ENCODE peak calls at places on chromosomes 4 and X, in four cellular contexts. R is T-helper 9 cell; X is HEK293T; Y is activated CD4-positive, alpha-beta T cell treated with anti-CD3 and anti-CD28 coated beads, Interleukin-2, amount 10 ng/mL, durations not matched to agents 7 days and 5 days. N is an unnamed sample.

GRCh38 chr4:1150875-1151274 is 21.5 kb downstream of the SPON2 start:
- DNase-seq in R (no peak), X (no peak), Y (no peak), N (no peak)

GRCh38 chrX:71992711-71993110 is 82.1 kb downstream of the NHSL2 start:
- DNase-seq in X (no peak), R (peak; percentile 36), Y (peak; percentile 50), N (peak; percentile 4)

GRCh38 chr4:71460368-71460767 is 121.5 kb downstream of the SLC4A4 start:
- DNase-seq in X (peak; percentile 13), Y (no peak), R (no peak), N (no peak)

GRCh38 chr4:169062861-169063197 is 52.8 kb upstream of the CBR4 start:
- DNase-seq in X (no peak), R (no peak), Y (no peak), N (no peak)

GRCh38 chr4:67580577-67580976 is 22.1 kb downstream of the STAP1 start:
- DNase-seq in R (no peak), Y (no peak), X (no peak), N (no peak)

GRCh38 chr4:132071815-132072214 is 1077.3 kb upstream of the PCDH10 start:
- DNase-seq in X (no peak), R (no peak), Y (no peak), N (no peak)

GRCh38 chr4:41294445-41295062 is 37.8 kb downstream of the UCHL1 start:
- DNase-seq in R (no peak), X (no peak), Y (no peak), N (peak; percentile 29)

GRCh38 chr4:141569141-141569540 is 67.2 kb upstream of the IL15 start:
- DNase-seq in X (no peak), Y (no peak), R (no peak), N (no peak)

GRCh38 chrX:3516051-3516541 is 169.6 kb upstream of the MXRA5 start:
- DNase-seq in X (no peak), R (no peak), Y (no peak), N (no peak)

GRCh38 chrX:32289356-32289755 is 922.0 kb downstream of the DMD start:
- DNase-seq in Y (no peak), X (no peak), R (no peak), N (no peak)

GRCh38 chr4:148447672-148448071 is 5.5 kb upstream of the NR3C2 start:
- DNase-seq in R (peak; percentile 23), Y (no peak), X (no peak), N (no peak)

GRCh38 chrX:63664083-63664482 is 120.9 kb downstream of the ARHGEF9 start:
- DNase-seq in X (no peak), Y (no peak), R (no peak), N (no peak)

GRCh38 chrX:77640702-77641101 is 145.3 kb downstream of the ATRX start:
- DNase-seq in Y (no peak), R (no peak), X (no peak), N (no peak)

GRCh38 chr4:148116264-148116663 is 325.9 kb downstream of the NR3C2 start:
- DNase-seq in X (no peak), R (no peak), Y (no peak), N (no peak)

GRCh38 chr4:84870398-84871163 is 95.9 kb downstream of the WDFY3 start:
- DNase-seq in X (peak; percentile 18), Y (no peak), R (no peak), N (no peak)

GRCh38 chr4:52780206-52780605 is 29.0 kb upstream of the ERVMER34-1 start:
- DNase-seq in Y (no peak), X (no peak), R (no peak), N (no peak)

GRCh38 chr4:3725936-3726895 is 40.0 kb upstream of the ADRA2C start:
- DNase-seq in Y (no peak), X (no peak), R (no peak), N (no peak)

GRCh38 chr4:128521634-128522253 is 234.1 kb upstream of the PGRMC2 start:
- DNase-seq in X (no peak), Y (no peak), R (no peak), N (no peak)

GRCh38 chrX:2484721-2485459 is 15.9 kb downstream of the DHRSX start:
- DNase-seq in Y (no peak), X (no peak), R (no peak), N (no peak)

GRCh38 chr4:40316333-40316781 is 18.8 kb upstream of the CHRNA9 start:
- DNase-seq in Y (peak; percentile 65), R (no peak), X (no peak), N (no peak)

GRCh38 chr4:56804551-56804950 is 16.9 kb downstream of the SPINK2 start:
- DNase-seq in R (no peak), Y (peak; percentile 7), X (no peak), N (no peak)

GRCh38 chrX:118448273-118448783 is 47.3 kb upstream of the DOCK11 start:
- DNase-seq in X (no peak), Y (no peak), R (no peak), N (no peak)

GRCh38 chr4:119136541-119136940 is 909 bp downstream of the MYOZ2 start:
- DNase-seq in R (no peak), X (no peak), Y (no peak), N (no peak)

GRCh38 chrX:49308604-49309269 is 5.3 kb downstream of the GAGE10 start:
- DNase-seq in R (no peak), X (no peak), Y (peak; percentile 50), N (peak; percentile 36)

GRCh38 chr4:7364979-7365378 is 69.8 kb downstream of the PSAPL1 start:
- DNase-seq in Y (no peak), X (no peak), R (no peak), N (no peak)

GRCh38 chrX:9880237-9880636 is 86.9 kb upstream of the CLDN34 start:
- DNase-seq in X (no peak), R (no peak), Y (no peak), N (no peak)

GRCh38 chrX:44980883-44981282 is 107.9 kb downstream of the KDM6A start:
- DNase-seq in Y (no peak), R (no peak), X (no peak), N (no peak)

GRCh38 chr4:108166038-108166437 is 2.7 kb downstream of the LEF1 start:
- DNase-seq in R (peak; percentile 13), Y (peak; percentile 83), X (no peak), N (peak; percentile 72)

GRCh38 chrX:9995855-9996339 is 28.7 kb downstream of the CLDN34 start:
- DNase-seq in Y (peak; percentile 73), X (peak; percentile 75), R (peak; percentile 85), N (peak; percentile 64)

GRCh38 chrX:120302434-120302833 is 8.8 kb downstream of the TMEM255A start:
- DNase-seq in R (no peak), X (no peak), Y (peak; percentile 54), N (peak; percentile 56)

GRCh38 chr4:654871-655734 is 19.0 kb downstream of the ATP5ME start:
- DNase-seq in Y (no peak), X (no peak), R (no peak), N (no peak)

GRCh38 chr4:150769845-150770244 is 187.9 kb downstream of the MAB21L2 start:
- DNase-seq in X (no peak), R (no peak), Y (no peak), N (no peak)

GRCh38 chr4:38313999-38314561 is 349.9 kb upstream of the KLF3 start:
- DNase-seq in Y (no peak), R (no peak), X (no peak), N (no peak)

GRCh38 chr4:20809796-20810195 is 109.5 kb downstream of the PACRGL start:
- DNase-seq in R (no peak), Y (no peak), X (no peak), N (no peak)

GRCh38 chr4:88211473-88212252 is 53.2 kb upstream of the ABCG2 start:
- DNase-seq in R (peak; percentile 19), Y (peak; percentile 70), X (peak; percentile 49), N (peak; percentile 51)

GRCh38 chrX:40483502-40483901 is 97.3 kb upstream of the ATP6AP2 start:
- DNase-seq in X (no peak), Y (peak; percentile 6), R (no peak), N (no peak)

N was measured in DND-41.